ENCODE peak calls at places on chromosomes 2 and 18, in eight cellular contexts. F is colonic mucosa; Q is adrenal gland; P is heart right ventricle; W is OCI-LY7; X is CD8-positive, alpha-beta memory T cell; D is pancreas; S is Peyer's patch. G is an unnamed sample.

GRCh38 chr18:59631583-59632181 is 65.5 kb downstream of the CCBE1 start:
- DNase-seq in F (no peak), Q (no peak), P (no peak), W (peak; percentile 2), X (no peak), D (no peak), S (no peak), G (no peak)

GRCh38 chr2:161414385-161415040 is 1.6 kb upstream of the TBR1 start:
- DNase-seq in F (peak; percentile 37), Q (no peak), P (no peak), W (no peak), X (no peak), D (peak; percentile 75), S (no peak), G (no peak)

GRCh38 chr2:23532311-23533013 is 147.5 kb downstream of the KLHL29 start:
- DNase-seq in F (no peak), Q (no peak), P (no peak), W (no peak), X (peak; percentile 17), D (no peak), S (no peak), G (no peak)

GRCh38 chr2:6856548-6856920 is 9.2 kb downstream of the CMPK2 start:
- DNase-seq in F (no peak), Q (no peak), P (no peak), W (no peak), X (no peak), D (no peak), S (no peak), G (no peak)

GRCh38 chr2:172997031-172997430 is 78.6 kb upstream of the MAP3K20 start:
- DNase-seq in F (no peak), Q (no peak), P (no peak), W (no peak), X (no peak), D (no peak), S (no peak), G (no peak)

GRCh38 chr18:10230072-10230471 is 224.4 kb upstream of the APCDD1 start:
- DNase-seq in F (no peak), Q (peak; percentile 55), P (no peak), W (no peak), X (no peak), D (no peak), S (no peak), G (no peak)

GRCh38 chr2:230723363-230723762 is 10.7 kb downstream of the CAB39 start:
- DNase-seq in F (no peak), Q (no peak), P (no peak), W (no peak), X (peak; percentile 67), D (no peak), S (no peak), G (no peak)

GRCh38 chr18:76339246-76339620 is 155.8 kb downstream of the ZNF516 start:
- DNase-seq in F (no peak), Q (no peak), P (no peak), W (no peak), X (no peak), D (no peak), S (no peak), G (no peak)

GRCh38 chr2:144518744-144519596 is 949 bp downstream of the ZEB2 start:
- DNase-seq in F (no peak), Q (no peak), P (no peak), W (peak; percentile 77), X (no peak), D (no peak), S (no peak), G (no peak)

GRCh38 chr2:183032200-183032794 is 6.0 kb downstream of the NCKAP1 start:
- DNase-seq in F (no peak), Q (no peak), P (no peak), W (no peak), X (no peak), D (no peak), S (no peak), G (no peak)

GRCh38 chr2:219111375-219112069 is 49.1 kb downstream of the NHEJ1 start:
- DNase-seq in F (peak; percentile 75), Q (no peak), P (no peak), W (no peak), X (no peak), D (no peak), S (no peak), G (no peak)

GRCh38 chr18:36695806-36696205 is 133.0 kb downstream of the TPGS2 start:
- DNase-seq in F (no peak), Q (no peak), P (no peak), W (no peak), X (no peak), D (no peak), S (no peak), G (no peak)

GRCh38 chr2:24855703-24856102 is 62.5 kb downstream of the CENPO start:
- DNase-seq in F (no peak), Q (no peak), P (no peak), W (no peak), X (no peak), D (no peak), S (no peak), G (no peak)

GRCh38 chr2:12059616-12060441 is 313.4 kb downstream of the LPIN1 start:
- DNase-seq in F (no peak), Q (no peak), P (no peak), W (no peak), X (no peak), D (no peak), S (no peak), G (no peak)

GRCh38 chr2:133407341-133407740 is 160.9 kb downstream of the NCKAP5 start:
- DNase-seq in F (no peak), Q (no peak), P (no peak), W (no peak), X (no peak), D (no peak), S (no peak), G (no peak)

GRCh38 chr18:9135081-9135911 is 1.3 kb upstream of the ANKRD12 start:
- DNase-seq in F (no peak), Q (no peak), P (no peak), W (no peak), X (no peak), D (no peak), S (no peak), G (no peak)

GRCh38 chr2:43018179-43019024 is 208.0 kb downstream of the ZFP36L2 start:
- DNase-seq in F (peak; percentile 74), Q (peak; percentile 95), P (peak; percentile 66), W (no peak), X (no peak), D (no peak), S (peak; percentile 69), G (no peak)

GRCh38 chr2:127146820-127147502 is 40.0 kb upstream of the BIN1 start:
- DNase-seq in F (no peak), Q (no peak), P (no peak), W (no peak), X (no peak), D (no peak), S (no peak), G (no peak)

GRCh38 chr2:234329202-234329930 is 167.5 kb downstream of the ARL4C start:
- DNase-seq in F (peak; percentile 11), Q (no peak), P (no peak), W (no peak), X (no peak), D (no peak), S (no peak), G (no peak)

DNA sequence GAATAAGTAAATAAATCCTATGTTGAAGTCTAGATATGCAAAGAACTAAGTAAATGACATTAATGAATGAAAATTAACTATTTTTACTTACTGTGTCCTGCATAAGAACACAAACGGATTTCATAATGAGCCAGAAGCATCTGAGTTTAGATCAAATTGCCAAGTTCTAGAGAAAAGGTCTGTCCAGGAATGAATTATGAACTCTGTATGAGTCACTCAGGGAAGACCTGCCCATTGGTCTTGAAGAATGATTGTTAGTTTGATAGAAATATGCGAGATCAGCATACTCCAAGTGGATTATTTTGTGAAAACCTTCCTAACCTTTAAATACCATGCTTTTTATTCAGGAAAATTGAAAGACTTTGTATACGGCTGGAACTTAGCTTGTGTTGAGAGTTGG is 189.5 kb downstream of the DOK6 start:
- DNase-seq in F (no peak), Q (no peak), P (no peak), W (no peak), X (no peak), D (no peak), S (no peak), G (no peak)
- H3K4me3 ChIP-seq in F (no peak overlapping the region), Q (no peak overlapping the region), P (no peak overlapping the region), W (no peak overlapping the region), X (no peak overlapping the region), D (no peak overlapping the region), S (no peak overlapping the region), G (no peak overlapping the region)

DNA sequence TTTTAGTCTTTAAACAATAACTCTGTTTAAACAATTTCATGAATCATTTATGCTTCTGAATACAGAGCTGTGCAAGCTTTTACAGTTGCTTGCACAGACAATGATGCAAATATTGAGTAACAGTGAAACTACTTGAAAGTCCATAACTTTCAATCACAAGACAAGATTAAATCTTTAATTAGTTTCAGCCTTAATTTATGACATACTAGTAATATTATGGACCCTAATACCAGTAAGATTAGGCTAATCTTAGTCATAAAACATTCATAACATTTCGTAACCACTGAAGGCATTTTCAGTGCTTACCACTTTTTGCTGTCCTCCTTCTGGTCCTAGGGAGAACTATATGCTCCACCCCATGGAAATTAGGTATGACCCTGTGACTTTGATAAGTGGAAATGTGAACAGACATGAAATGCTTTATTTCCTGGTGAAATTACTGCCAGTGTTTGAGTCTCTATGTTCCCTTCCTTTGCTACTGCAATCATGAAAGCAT is 1.8 kb upstream of the COBLL1 start:
- DNase-seq in F (no peak), Q (no peak), P (no peak), W (no peak), X (no peak), D (no peak), S (no peak), G (no peak)
- H3K4me1 ChIP-seq in F (no peaks in the 10 kb centered on the region), Q (peaks cover 10% of the 10 kb centered on the region), P (peaks cover 13% of the 10 kb centered on the region), W (peaks cover 3% of the 10 kb centered on the region), X (no peaks in the 10 kb centered on the region), D (peaks cover 30% of the 10 kb centered on the region), S (no peaks in the 10 kb centered on the region), G (peaks cover 37% of the 10 kb centered on the region)

GRCh38 chr18:79379931-79380815 is 15.6 kb upstream of the NFATC1 start:
- DNase-seq in F (no peak), Q (peak; percentile 24), P (no peak), W (no peak), X (no peak), D (no peak), S (no peak), G (no peak)
- H3K4me3 ChIP-seq in F (no peak overlapping the region), Q (no peak overlapping the region), P (no peak overlapping the region), W (no peak overlapping the region), X (no peak overlapping the region), D (no peak overlapping the region), S (no peak overlapping the region), G (no peak overlapping the region)

DNA sequence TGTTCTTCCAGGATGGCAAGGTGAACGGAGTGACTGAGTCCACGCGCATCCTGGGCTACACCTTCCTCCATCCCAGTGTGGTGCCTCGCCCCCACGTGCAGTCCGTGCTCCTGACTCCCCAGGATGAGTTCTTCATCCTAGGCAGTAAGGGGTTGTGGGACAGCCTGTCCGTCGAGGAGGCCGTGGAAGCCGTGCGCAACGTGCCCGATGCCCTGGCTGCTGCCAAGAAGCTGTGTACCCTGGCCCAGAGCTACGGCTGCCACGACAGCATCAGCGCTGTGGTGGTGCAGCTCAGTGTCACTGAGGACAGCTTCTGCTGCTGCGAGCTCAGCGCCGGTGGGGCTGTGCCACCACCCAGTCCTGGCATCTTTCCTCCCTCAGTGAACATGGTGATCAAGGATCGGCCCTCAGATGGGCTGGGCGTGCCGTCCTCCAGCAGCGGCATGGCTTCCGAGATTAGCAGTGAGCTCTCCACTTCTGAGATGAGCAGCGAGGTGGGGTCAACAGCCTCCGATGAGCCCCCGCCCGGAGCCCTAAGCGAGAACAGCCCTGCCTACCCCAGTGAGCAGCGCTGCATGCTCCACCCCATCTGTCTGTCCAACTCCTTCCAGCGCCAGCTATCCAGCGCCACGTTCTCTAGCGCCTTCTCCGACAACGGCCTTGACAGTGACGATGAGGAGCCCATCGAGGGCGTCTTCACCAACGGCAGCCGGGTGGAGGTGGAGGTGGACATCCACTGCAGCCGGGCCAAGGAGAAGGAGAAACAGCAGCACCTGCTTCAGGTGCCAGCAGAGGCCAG is 263.1 kb downstream of the PHLPP1 start:
- DNase-seq in F (no peak), Q (no peak), P (no peak), W (no peak), X (no peak), D (no peak), S (no peak), G (no peak)
- H3K4me1 ChIP-seq in F (no peaks in the 10 kb centered on the region), Q (peaks cover 3% of the 10 kb centered on the region), P (peaks cover 9% of the 10 kb centered on the region), W (no peaks in the 10 kb centered on the region), X (peaks cover 5% of the 10 kb centered on the region), D (no peaks in the 10 kb centered on the region), S (no peaks in the 10 kb centered on the region), G (no peaks in the 10 kb centered on the region)

G was measured in RWPE2.